ENCODE peak calls at places on chromosomes 7 and 10, in five cellular contexts. One of them, this sample, is unnamed.

GRCh38 chr7:138898255-138898654 is 82.9 kb downstream of the KIAA1549 start:
- DNase-seq in activated CD4-positive, alpha-beta T cell treated with anti-CD3 and anti-CD28 coated beads, Interleukin-2, amount 50 U/mL, for 24 hours: peak; percentile 10
- DNase-seq in astrocyte of the spinal cord: no peak
- DNase-seq in HS-5: no peak
- DNase-seq in NCI-H345: no peak
- DNase-seq in this sample: no peak

GRCh38 chr7:24039991-24040390 is 244.0 kb upstream of the NPY start:
- DNase-seq in astrocyte of the spinal cord: no peak
- DNase-seq in activated CD4-positive, alpha-beta T cell treated with anti-CD3 and anti-CD28 coated beads, Interleukin-2, amount 50 U/mL, for 24 hours: no peak
- DNase-seq in HS-5: no peak
- DNase-seq in NCI-H345: peak; percentile 37
- DNase-seq in this sample: no peak

GRCh38 chr7:8249121-8249520 is 12.8 kb downstream of the ICA1 start:
- DNase-seq in activated CD4-positive, alpha-beta T cell treated with anti-CD3 and anti-CD28 coated beads, Interleukin-2, amount 50 U/mL, for 24 hours: no peak
- DNase-seq in HS-5: no peak
- DNase-seq in astrocyte of the spinal cord: no peak
- DNase-seq in NCI-H345: no peak
- DNase-seq in this sample: no peak

GRCh38 chr7:19944363-19945120 is 171.1 kb upstream of the TMEM196 start:
- DNase-seq in activated CD4-positive, alpha-beta T cell treated with anti-CD3 and anti-CD28 coated beads, Interleukin-2, amount 50 U/mL, for 24 hours: no peak
- DNase-seq in astrocyte of the spinal cord: no peak
- DNase-seq in NCI-H345: no peak
- DNase-seq in HS-5: no peak
- DNase-seq in this sample: no peak

GRCh38 chr7:128693373-128694015 is 21.4 kb downstream of the GARIN1A start:
- DNase-seq in NCI-H345: no peak
- DNase-seq in activated CD4-positive, alpha-beta T cell treated with anti-CD3 and anti-CD28 coated beads, Interleukin-2, amount 50 U/mL, for 24 hours: no peak
- DNase-seq in HS-5: no peak
- DNase-seq in astrocyte of the spinal cord: no peak
- DNase-seq in this sample: no peak

GRCh38 chr10:72008096-72008933 is 44.1 kb downstream of the CHST3 start:
- DNase-seq in astrocyte of the spinal cord: no peak
- DNase-seq in NCI-H345: no peak
- DNase-seq in HS-5: no peak
- DNase-seq in activated CD4-positive, alpha-beta T cell treated with anti-CD3 and anti-CD28 coated beads, Interleukin-2, amount 50 U/mL, for 24 hours: no peak
- DNase-seq in this sample: no peak

GRCh38 chr7:36653011-36653670 is 71.2 kb downstream of the AOAH start:
- DNase-seq in HS-5: no peak
- DNase-seq in NCI-H345: no peak
- DNase-seq in astrocyte of the spinal cord: peak; percentile 69
- DNase-seq in activated CD4-positive, alpha-beta T cell treated with anti-CD3 and anti-CD28 coated beads, Interleukin-2, amount 50 U/mL, for 24 hours: no peak
- DNase-seq in this sample: no peak

GRCh38 chr7:134016223-134016941 is 110.8 kb upstream of the LRGUK start:
- DNase-seq in astrocyte of the spinal cord: peak; percentile 43
- DNase-seq in HS-5: no peak
- DNase-seq in activated CD4-positive, alpha-beta T cell treated with anti-CD3 and anti-CD28 coated beads, Interleukin-2, amount 50 U/mL, for 24 hours: no peak
- DNase-seq in NCI-H345: peak; percentile 60
- DNase-seq in this sample: no peak

GRCh38 chr10:122163182-122164027 is 107.7 kb upstream of the BTBD16 start:
- DNase-seq in astrocyte of the spinal cord: no peak
- DNase-seq in activated CD4-positive, alpha-beta T cell treated with anti-CD3 and anti-CD28 coated beads, Interleukin-2, amount 50 U/mL, for 24 hours: no peak
- DNase-seq in HS-5: no peak
- DNase-seq in NCI-H345: peak; percentile 48
- DNase-seq in this sample: no peak

GRCh38 chr10:17512341-17513001 is 58.1 kb upstream of the ST8SIA6 start:
- DNase-seq in NCI-H345: no peak
- DNase-seq in astrocyte of the spinal cord: peak; percentile 98
- DNase-seq in activated CD4-positive, alpha-beta T cell treated with anti-CD3 and anti-CD28 coated beads, Interleukin-2, amount 50 U/mL, for 24 hours: no peak
- DNase-seq in HS-5: peak; percentile 76
- DNase-seq in this sample: no peak

GRCh38 chr7:105639677-105640493 is 58.6 kb upstream of the EFCAB10 start:
- DNase-seq in astrocyte of the spinal cord: no peak
- DNase-seq in activated CD4-positive, alpha-beta T cell treated with anti-CD3 and anti-CD28 coated beads, Interleukin-2, amount 50 U/mL, for 24 hours: no peak
- DNase-seq in NCI-H345: no peak
- DNase-seq in HS-5: no peak
- DNase-seq in this sample: no peak

GRCh38 chr10:24438800-24439199 is 229.9 kb downstream of the KIAA1217 start:
- DNase-seq in HS-5: no peak
- DNase-seq in astrocyte of the spinal cord: peak; percentile 48
- DNase-seq in activated CD4-positive, alpha-beta T cell treated with anti-CD3 and anti-CD28 coated beads, Interleukin-2, amount 50 U/mL, for 24 hours: no peak
- DNase-seq in NCI-H345: no peak
- DNase-seq in this sample: no peak

GRCh38 chr10:98509745-98510144 is 63.0 kb upstream of the HPS1 start:
- DNase-seq in activated CD4-positive, alpha-beta T cell treated with anti-CD3 and anti-CD28 coated beads, Interleukin-2, amount 50 U/mL, for 24 hours: no peak
- DNase-seq in astrocyte of the spinal cord: no peak
- DNase-seq in NCI-H345: no peak
- DNase-seq in HS-5: no peak
- DNase-seq in this sample: no peak

GRCh38 chr7:81408728-81409127 is 361.1 kb downstream of the HGF start:
- DNase-seq in HS-5: no peak
- DNase-seq in astrocyte of the spinal cord: no peak
- DNase-seq in activated CD4-positive, alpha-beta T cell treated with anti-CD3 and anti-CD28 coated beads, Interleukin-2, amount 50 U/mL, for 24 hours: no peak
- DNase-seq in NCI-H345: no peak
- DNase-seq in this sample: no peak

GRCh38 chr7:141649137-141649864 is 52.7 kb downstream of the DENND11 start:
- DNase-seq in astrocyte of the spinal cord: no peak
- DNase-seq in NCI-H345: peak; percentile 33
- DNase-seq in HS-5: no peak
- DNase-seq in activated CD4-positive, alpha-beta T cell treated with anti-CD3 and anti-CD28 coated beads, Interleukin-2, amount 50 U/mL, for 24 hours: no peak
- DNase-seq in this sample: no peak

GRCh38 chr10:43124574-43125273 is 13.5 kb upstream of the CSGALNACT2 start:
- DNase-seq in NCI-H345: no peak
- DNase-seq in activated CD4-positive, alpha-beta T cell treated with anti-CD3 and anti-CD28 coated beads, Interleukin-2, amount 50 U/mL, for 24 hours: no peak
- DNase-seq in astrocyte of the spinal cord: no peak
- DNase-seq in HS-5: no peak
- DNase-seq in this sample: no peak

GRCh38 chr7:20653636-20654035 is 38.2 kb downstream of the ABCB5 start:
- DNase-seq in activated CD4-positive, alpha-beta T cell treated with anti-CD3 and anti-CD28 coated beads, Interleukin-2, amount 50 U/mL, for 24 hours: no peak
- DNase-seq in HS-5: no peak
- DNase-seq in astrocyte of the spinal cord: no peak
- DNase-seq in NCI-H345: no peak
- DNase-seq in this sample: no peak

GRCh38 chr7:44973610-44974401 is 5.0 kb downstream of the MYO1G start:
- DNase-seq in activated CD4-positive, alpha-beta T cell treated with anti-CD3 and anti-CD28 coated beads, Interleukin-2, amount 50 U/mL, for 24 hours: no peak
- DNase-seq in HS-5: no peak
- DNase-seq in NCI-H345: peak; percentile 27
- DNase-seq in astrocyte of the spinal cord: no peak
- DNase-seq in this sample: peak; percentile 57

GRCh38 chr10:70809726-70810125 is 6.0 kb upstream of the SGPL1 start:
- DNase-seq in NCI-H345: no peak
- DNase-seq in astrocyte of the spinal cord: no peak
- DNase-seq in HS-5: no peak
- DNase-seq in activated CD4-positive, alpha-beta T cell treated with anti-CD3 and anti-CD28 coated beads, Interleukin-2, amount 50 U/mL, for 24 hours: no peak
- DNase-seq in this sample: no peak

GRCh38 chr7:155163696-155164095 is 93.6 kb downstream of the HTR5A start:
- DNase-seq in astrocyte of the spinal cord: no peak
- DNase-seq in NCI-H345: peak; percentile 65
- DNase-seq in HS-5: no peak
- DNase-seq in activated CD4-positive, alpha-beta T cell treated with anti-CD3 and anti-CD28 coated beads, Interleukin-2, amount 50 U/mL, for 24 hours: no peak
- DNase-seq in this sample: no peak

GRCh38 chr7:114051871-114052324 is 133.1 kb upstream of the PPP1R3A start:
- DNase-seq in HS-5: no peak
- DNase-seq in activated CD4-positive, alpha-beta T cell treated with anti-CD3 and anti-CD28 coated beads, Interleukin-2, amount 50 U/mL, for 24 hours: no peak
- DNase-seq in astrocyte of the spinal cord: no peak
- DNase-seq in NCI-H345: no peak
- DNase-seq in this sample: no peak

GRCh38 chr7:50397971-50398324 is 52.2 kb downstream of the FIGNL1 start:
- DNase-seq in astrocyte of the spinal cord: no peak
- DNase-seq in HS-5: no peak
- DNase-seq in activated CD4-positive, alpha-beta T cell treated with anti-CD3 and anti-CD28 coated beads, Interleukin-2, amount 50 U/mL, for 24 hours: no peak
- DNase-seq in NCI-H345: no peak
- DNase-seq in this sample: no peak

GRCh38 chr10:88975377-88975720 is 15.2 kb upstream of the FAS start:
- DNase-seq in astrocyte of the spinal cord: no peak
- DNase-seq in HS-5: no peak
- DNase-seq in NCI-H345: no peak
- DNase-seq in activated CD4-positive, alpha-beta T cell treated with anti-CD3 and anti-CD28 coated beads, Interleukin-2, amount 50 U/mL, for 24 hours: no peak
- DNase-seq in this sample: no peak

GRCh38 chr7:158410720-158411119 is 176.9 kb downstream of the PTPRN2 start:
- DNase-seq in astrocyte of the spinal cord: no peak
- DNase-seq in HS-5: no peak
- DNase-seq in NCI-H345: no peak
- DNase-seq in activated CD4-positive, alpha-beta T cell treated with anti-CD3 and anti-CD28 coated beads, Interleukin-2, amount 50 U/mL, for 24 hours: no peak
- DNase-seq in this sample: no peak

GRCh38 chr7:120783273-120783672 is 74.7 kb downstream of the TSPAN12 start:
- DNase-seq in astrocyte of the spinal cord: no peak
- DNase-seq in NCI-H345: no peak
- DNase-seq in activated CD4-positive, alpha-beta T cell treated with anti-CD3 and anti-CD28 coated beads, Interleukin-2, amount 50 U/mL, for 24 hours: no peak
- DNase-seq in HS-5: no peak
- DNase-seq in this sample: no peak

GRCh38 chr7:89607797-89608196 is 546.5 kb upstream of the STEAP1 start:
- DNase-seq in HS-5: no peak
- DNase-seq in NCI-H345: no peak
- DNase-seq in activated CD4-positive, alpha-beta T cell treated with anti-CD3 and anti-CD28 coated beads, Interleukin-2, amount 50 U/mL, for 24 hours: peak; percentile 5
- DNase-seq in astrocyte of the spinal cord: no peak
- DNase-seq in this sample: no peak

GRCh38 chr7:158518915-158519640 is 68.5 kb downstream of the PTPRN2 start:
- DNase-seq in HS-5: no peak
- DNase-seq in activated CD4-positive, alpha-beta T cell treated with anti-CD3 and anti-CD28 coated beads, Interleukin-2, amount 50 U/mL, for 24 hours: no peak
- DNase-seq in NCI-H345: no peak
- DNase-seq in astrocyte of the spinal cord: no peak
- DNase-seq in this sample: no peak

GRCh38 chr10:79128241-79128922 is 59.6 kb downstream of the ZMIZ1 start:
- DNase-seq in HS-5: no peak
- DNase-seq in activated CD4-positive, alpha-beta T cell treated with anti-CD3 and anti-CD28 coated beads, Interleukin-2, amount 50 U/mL, for 24 hours: no peak
- DNase-seq in astrocyte of the spinal cord: no peak
- DNase-seq in NCI-H345: no peak
- DNase-seq in this sample: no peak

GRCh38 chr10:21406595-21407218 is 118.8 kb downstream of the SKIDA1 start:
- DNase-seq in HS-5: no peak
- DNase-seq in astrocyte of the spinal cord: peak; percentile 67
- DNase-seq in NCI-H345: no peak
- DNase-seq in activated CD4-positive, alpha-beta T cell treated with anti-CD3 and anti-CD28 coated beads, Interleukin-2, amount 50 U/mL, for 24 hours: peak; percentile 27
- DNase-seq in this sample: no peak

GRCh38 chr10:116490028-116490662 is 55.6 kb upstream of the PNLIP start:
- DNase-seq in activated CD4-positive, alpha-beta T cell treated with anti-CD3 and anti-CD28 coated beads, Interleukin-2, amount 50 U/mL, for 24 hours: no peak
- DNase-seq in HS-5: no peak
- DNase-seq in NCI-H345: peak; percentile 1
- DNase-seq in astrocyte of the spinal cord: peak; percentile 22
- DNase-seq in this sample: no peak

GRCh38 chr7:129298268-129298893 is 73.6 kb downstream of the AHCYL2 start:
- DNase-seq in astrocyte of the spinal cord: peak; percentile 45
- DNase-seq in activated CD4-positive, alpha-beta T cell treated with anti-CD3 and anti-CD28 coated beads, Interleukin-2, amount 50 U/mL, for 24 hours: peak; percentile 22
- DNase-seq in HS-5: no peak
- DNase-seq in NCI-H345: peak; percentile 52
- DNase-seq in this sample: peak; percentile 21

GRCh38 chr10:132975976-132976682 is 33.8 kb upstream of the CFAP46 start:
- DNase-seq in HS-5: no peak
- DNase-seq in astrocyte of the spinal cord: no peak
- DNase-seq in NCI-H345: no peak
- DNase-seq in activated CD4-positive, alpha-beta T cell treated with anti-CD3 and anti-CD28 coated beads, Interleukin-2, amount 50 U/mL, for 24 hours: no peak
- DNase-seq in this sample: no peak

GRCh38 chr7:144854839-144855424 is 19.1 kb upstream of the TPK1 start:
- DNase-seq in HS-5: no peak
- DNase-seq in activated CD4-positive, alpha-beta T cell treated with anti-CD3 and anti-CD28 coated beads, Interleukin-2, amount 50 U/mL, for 24 hours: no peak
- DNase-seq in NCI-H345: peak; percentile 46
- DNase-seq in astrocyte of the spinal cord: peak; percentile 22
- DNase-seq in this sample: no peak

GRCh38 chr7:143490719-143491306 is 13.1 kb downstream of the TAS2R41 start:
- DNase-seq in HS-5: no peak
- DNase-seq in activated CD4-positive, alpha-beta T cell treated with anti-CD3 and anti-CD28 coated beads, Interleukin-2, amount 50 U/mL, for 24 hours: no peak
- DNase-seq in NCI-H345: peak; percentile 5
- DNase-seq in astrocyte of the spinal cord: no peak
- DNase-seq in this sample: no peak

GRCh38 chr7:30141405-30142045 is 6.7 kb downstream of the MTURN start:
- DNase-seq in activated CD4-positive, alpha-beta T cell treated with anti-CD3 and anti-CD28 coated beads, Interleukin-2, amount 50 U/mL, for 24 hours: no peak
- DNase-seq in astrocyte of the spinal cord: no peak
- DNase-seq in NCI-H345: peak; percentile 46
- DNase-seq in HS-5: no peak
- DNase-seq in this sample: no peak

GRCh38 chr10:124740374-124741280 is 3.6 kb downstream of the FAM53B start:
- DNase-seq in HS-5: no peak
- DNase-seq in NCI-H345: no peak
- DNase-seq in astrocyte of the spinal cord: no peak
- DNase-seq in activated CD4-positive, alpha-beta T cell treated with anti-CD3 and anti-CD28 coated beads, Interleukin-2, amount 50 U/mL, for 24 hours: no peak
- DNase-seq in this sample: no peak

GRCh38 chr7:121872831-121873764 is at the start of gene PTPRZ1:
- DNase-seq in HS-5: no peak
- DNase-seq in NCI-H345: peak; percentile 51
- DNase-seq in astrocyte of the spinal cord: peak; percentile 22
- DNase-seq in activated CD4-positive, alpha-beta T cell treated with anti-CD3 and anti-CD28 coated beads, Interleukin-2, amount 50 U/mL, for 24 hours: no peak
- DNase-seq in this sample: no peak

GRCh38 chr7:129615018-129615417 is 3.5 kb downstream of the NRF1 start:
- DNase-seq in astrocyte of the spinal cord: no peak
- DNase-seq in NCI-H345: no peak
- DNase-seq in activated CD4-positive, alpha-beta T cell treated with anti-CD3 and anti-CD28 coated beads, Interleukin-2, amount 50 U/mL, for 24 hours: peak; percentile 18
- DNase-seq in HS-5: no peak
- DNase-seq in this sample: no peak

This sample was measured in T follicular helper cell.